ENCODE peak calls at places on chromosomes 2 and 18, in eight cellular contexts. One of them, this sample, is unnamed.

GRCh38 chr2:96616128-96616527 is 22.0 kb downstream of the KANSL3 start:
- DNase-seq in prostate gland: no peak
- DNase-seq in neuronal stem cell: no peak
- DNase-seq in sigmoid colon: no peak
- DNase-seq in cardiac muscle cell: no peak
- DNase-seq in IMR-90: no peak
- DNase-seq in left lung: no peak
- DNase-seq in neural progenitor cell: no peak
- DNase-seq in this sample: no peak

GRCh38 chr18:2826581-2826980 is 20.2 kb upstream of the EMILIN2 start:
- DNase-seq in IMR-90: no peak
- DNase-seq in prostate gland: no peak
- DNase-seq in left lung: no peak
- DNase-seq in sigmoid colon: peak; percentile 69
- DNase-seq in cardiac muscle cell: peak; percentile 13
- DNase-seq in neuronal stem cell: no peak
- DNase-seq in neural progenitor cell: no peak
- DNase-seq in this sample: no peak

GRCh38 chr2:201847483-201847882 is 41.1 kb downstream of the CDK15 start:
- DNase-seq in IMR-90: peak; percentile 47
- DNase-seq in cardiac muscle cell: no peak
- DNase-seq in neural progenitor cell: no peak
- DNase-seq in neuronal stem cell: no peak
- DNase-seq in prostate gland: no peak
- DNase-seq in left lung: no peak
- DNase-seq in sigmoid colon: no peak
- DNase-seq in this sample: no peak

GRCh38 chr2:120474486-120474885 is 128.6 kb downstream of the INHBB start:
- DNase-seq in prostate gland: no peak
- DNase-seq in cardiac muscle cell: no peak
- DNase-seq in left lung: no peak
- DNase-seq in neural progenitor cell: no peak
- DNase-seq in neuronal stem cell: no peak
- DNase-seq in sigmoid colon: peak; percentile 20
- DNase-seq in IMR-90: no peak
- DNase-seq in this sample: peak; percentile 29

GRCh38 chr2:172094319-172095145 is 8.2 kb downstream of the DLX2 start:
- DNase-seq in neural progenitor cell: peak; percentile 65
- DNase-seq in prostate gland: no peak
- DNase-seq in neuronal stem cell: peak; percentile 38
- DNase-seq in sigmoid colon: no peak
- DNase-seq in cardiac muscle cell: no peak
- DNase-seq in IMR-90: no peak
- DNase-seq in left lung: no peak
- DNase-seq in this sample: no peak

GRCh38 chr2:11373096-11373495 is 28.7 kb upstream of the ROCK2 start:
- DNase-seq in neural progenitor cell: no peak
- DNase-seq in cardiac muscle cell: no peak
- DNase-seq in IMR-90: no peak
- DNase-seq in neuronal stem cell: no peak
- DNase-seq in sigmoid colon: no peak
- DNase-seq in left lung: no peak
- DNase-seq in prostate gland: no peak
- DNase-seq in this sample: no peak

GRCh38 chr18:8721716-8722115 is 16.4 kb downstream of the MTCL1 start:
- DNase-seq in cardiac muscle cell: no peak
- DNase-seq in neuronal stem cell: no peak
- DNase-seq in IMR-90: peak; percentile 69
- DNase-seq in neural progenitor cell: no peak
- DNase-seq in sigmoid colon: no peak
- DNase-seq in left lung: no peak
- DNase-seq in prostate gland: no peak
- DNase-seq in this sample: no peak

GRCh38 chr2:226636586-226636985 is 163.0 kb downstream of the IRS1 start:
- DNase-seq in neuronal stem cell: no peak
- DNase-seq in neural progenitor cell: no peak
- DNase-seq in left lung: no peak
- DNase-seq in cardiac muscle cell: no peak
- DNase-seq in sigmoid colon: no peak
- DNase-seq in prostate gland: no peak
- DNase-seq in IMR-90: peak; percentile 45
- DNase-seq in this sample: no peak

GRCh38 chr18:11850821-11851155 is 425 bp upstream of the CHMP1B start:
- DNase-seq in cardiac muscle cell: no peak
- DNase-seq in prostate gland: no peak
- DNase-seq in IMR-90: no peak
- DNase-seq in left lung: no peak
- DNase-seq in sigmoid colon: no peak
- DNase-seq in neural progenitor cell: no peak
- DNase-seq in neuronal stem cell: no peak
- DNase-seq in this sample: no peak

GRCh38 chr2:132645943-132646804 is 23.8 kb downstream of the LYPD1 start:
- DNase-seq in prostate gland: no peak
- DNase-seq in neuronal stem cell: no peak
- DNase-seq in cardiac muscle cell: no peak
- DNase-seq in sigmoid colon: no peak
- DNase-seq in IMR-90: no peak
- DNase-seq in left lung: peak; percentile 32
- DNase-seq in neural progenitor cell: peak; percentile 26
- DNase-seq in this sample: no peak

GRCh38 chr2:14975401-14975800 is 342.9 kb downstream of the LRATD1 start:
- DNase-seq in prostate gland: no peak
- DNase-seq in IMR-90: peak; percentile 9
- DNase-seq in neuronal stem cell: no peak
- DNase-seq in left lung: no peak
- DNase-seq in neural progenitor cell: no peak
- DNase-seq in sigmoid colon: no peak
- DNase-seq in cardiac muscle cell: no peak
- DNase-seq in this sample: no peak

GRCh38 chr2:15531095-15531854 is 29.9 kb downstream of the NBAS start:
- DNase-seq in neural progenitor cell: no peak
- DNase-seq in neuronal stem cell: no peak
- DNase-seq in left lung: no peak
- DNase-seq in sigmoid colon: no peak
- DNase-seq in prostate gland: no peak
- DNase-seq in IMR-90: no peak
- DNase-seq in cardiac muscle cell: no peak
- DNase-seq in this sample: no peak

GRCh38 chr2:29011650-29012060 is 30.6 kb downstream of the TOGARAM2 start:
- DNase-seq in IMR-90: no peak
- DNase-seq in sigmoid colon: no peak
- DNase-seq in neural progenitor cell: no peak
- DNase-seq in left lung: peak; percentile 86
- DNase-seq in prostate gland: no peak
- DNase-seq in neuronal stem cell: no peak
- DNase-seq in cardiac muscle cell: peak; percentile 69
- DNase-seq in this sample: peak; percentile 83

GRCh38 chr2:88720399-88720798 is 28.9 kb downstream of the RPIA start:
- DNase-seq in IMR-90: no peak
- DNase-seq in neuronal stem cell: no peak
- DNase-seq in prostate gland: no peak
- DNase-seq in neural progenitor cell: no peak
- DNase-seq in cardiac muscle cell: no peak
- DNase-seq in sigmoid colon: no peak
- DNase-seq in left lung: no peak
- DNase-seq in this sample: no peak

GRCh38 chr18:58104071-58104470 is 60.0 kb downstream of the NEDD4L start:
- DNase-seq in cardiac muscle cell: no peak
- DNase-seq in neuronal stem cell: no peak
- DNase-seq in left lung: no peak
- DNase-seq in sigmoid colon: no peak
- DNase-seq in neural progenitor cell: no peak
- DNase-seq in IMR-90: no peak
- DNase-seq in prostate gland: no peak
- DNase-seq in this sample: no peak

GRCh38 chr18:58102020-58102419 is 58.0 kb downstream of the NEDD4L start:
- DNase-seq in cardiac muscle cell: no peak
- DNase-seq in prostate gland: no peak
- DNase-seq in left lung: no peak
- DNase-seq in sigmoid colon: no peak
- DNase-seq in IMR-90: no peak
- DNase-seq in neuronal stem cell: no peak
- DNase-seq in neural progenitor cell: no peak
- DNase-seq in this sample: no peak

GRCh38 chr18:58102875-58103274 is 58.8 kb downstream of the NEDD4L start:
- DNase-seq in IMR-90: no peak
- DNase-seq in neural progenitor cell: no peak
- DNase-seq in neuronal stem cell: no peak
- DNase-seq in prostate gland: no peak
- DNase-seq in sigmoid colon: no peak
- DNase-seq in left lung: no peak
- DNase-seq in cardiac muscle cell: no peak
- DNase-seq in this sample: no peak

GRCh38 chr18:58105206-58105907 is 61.3 kb downstream of the NEDD4L start:
- DNase-seq in cardiac muscle cell: no peak
- DNase-seq in IMR-90: peak; percentile 63
- DNase-seq in prostate gland: no peak
- DNase-seq in neuronal stem cell: no peak
- DNase-seq in left lung: no peak
- DNase-seq in sigmoid colon: no peak
- DNase-seq in neural progenitor cell: no peak
- DNase-seq in this sample: no peak

DNA sequence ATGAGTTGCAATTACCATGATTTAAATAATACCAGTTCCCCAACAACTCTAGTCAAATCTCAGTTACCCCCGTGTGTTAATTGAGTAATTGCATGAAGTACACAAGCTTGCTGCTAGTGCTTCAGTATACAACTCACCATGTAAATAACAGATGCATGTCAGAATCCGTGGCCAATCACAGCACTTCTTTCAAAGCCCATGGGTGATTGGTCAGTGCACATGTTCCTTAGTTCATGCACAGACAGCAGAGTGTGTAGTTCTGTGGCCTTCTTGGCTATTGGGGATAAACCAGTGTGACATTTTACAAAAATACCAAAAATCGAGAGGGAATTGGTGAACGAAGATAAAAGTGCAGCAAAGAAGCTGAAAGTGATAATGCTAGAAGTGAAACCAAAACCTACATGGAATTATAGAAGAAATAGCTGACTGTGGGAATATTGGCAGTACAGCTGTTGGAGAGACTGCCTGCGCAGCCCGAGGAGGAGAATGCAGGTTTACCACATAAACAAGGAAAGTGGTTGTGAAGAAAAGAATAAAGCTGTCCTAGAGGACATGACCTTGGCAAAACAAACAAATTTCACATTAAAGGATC is 59.4 kb downstream of the NEDD4L start:
- DNase-seq in left lung: no peak
- DNase-seq in sigmoid colon: no peak
- DNase-seq in IMR-90: peak; percentile 31
- DNase-seq in cardiac muscle cell: no peak
- DNase-seq in neural progenitor cell: no peak
- DNase-seq in neuronal stem cell: no peak
- DNase-seq in prostate gland: no peak
- DNase-seq in this sample: no peak
- H3K27ac ChIP-seq in left lung: no peak overlapping the region
- H3K27ac ChIP-seq in sigmoid colon: no peak overlapping the region
- H3K27ac ChIP-seq in IMR-90: no peak overlapping the region
- H3K27ac ChIP-seq in cardiac muscle cell: no peak overlapping the region
- H3K27ac ChIP-seq in neural progenitor cell: no peak overlapping the region
- H3K27ac ChIP-seq in neuronal stem cell: no peak overlapping the region
- H3K27ac ChIP-seq in prostate gland: no peak overlapping the region
- H3K27ac ChIP-seq in this sample: no peak overlapping the region

DNA sequence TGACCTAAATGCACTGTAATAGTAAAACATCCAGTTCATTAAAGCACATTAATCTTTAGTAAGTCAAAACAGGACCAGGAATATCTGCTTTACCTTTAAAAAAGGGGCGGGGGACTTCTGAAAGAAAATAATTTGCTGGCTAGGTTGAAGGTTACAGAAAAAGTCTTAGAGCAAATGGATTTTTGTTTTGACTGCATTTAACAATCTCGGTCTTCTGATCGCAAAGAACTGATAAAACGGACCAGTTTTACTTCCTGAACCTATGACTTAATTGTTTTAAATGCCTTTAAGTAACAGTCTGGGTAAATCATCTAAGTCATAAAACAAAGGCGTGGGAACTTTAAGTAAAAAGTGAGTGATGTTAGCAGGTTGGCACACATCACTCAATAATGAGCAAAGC is 783 bp downstream of the BUB1 start:
- DNase-seq in sigmoid colon: no peak
- DNase-seq in left lung: no peak
- DNase-seq in neuronal stem cell: no peak
- DNase-seq in cardiac muscle cell: no peak
- DNase-seq in neural progenitor cell: no peak
- DNase-seq in prostate gland: no peak
- DNase-seq in IMR-90: no peak
- DNase-seq in this sample: no peak
- H3K4me3 ChIP-seq in sigmoid colon: no peak overlapping the region
- H3K4me3 ChIP-seq in left lung: peak overlapping the region; percentile 55
- H3K4me3 ChIP-seq in neuronal stem cell: no peak overlapping the region
- H3K4me3 ChIP-seq in cardiac muscle cell: peak overlapping the region; percentile 63
- H3K4me3 ChIP-seq in neural progenitor cell: peak overlapping the region; percentile 81
- H3K4me3 ChIP-seq in prostate gland: no peak overlapping the region
- H3K4me3 ChIP-seq in IMR-90: peak overlapping the region; percentile 75
- H3K4me3 ChIP-seq in this sample: no peak overlapping the region

GRCh38 chr2:131580187-131580586 is 52.5 kb downstream of the CCDC74A start:
- DNase-seq in cardiac muscle cell: no peak
- DNase-seq in left lung: no peak
- DNase-seq in neural progenitor cell: no peak
- DNase-seq in sigmoid colon: no peak
- DNase-seq in prostate gland: no peak
- DNase-seq in neuronal stem cell: no peak
- DNase-seq in IMR-90: no peak
- DNase-seq in this sample: no peak
- H3K27ac ChIP-seq in cardiac muscle cell: no peak overlapping the region
- H3K27ac ChIP-seq in left lung: no peak overlapping the region
- H3K27ac ChIP-seq in neural progenitor cell: no peak overlapping the region
- H3K27ac ChIP-seq in sigmoid colon: no peak overlapping the region
- H3K27ac ChIP-seq in prostate gland: no peak overlapping the region
- H3K27ac ChIP-seq in neuronal stem cell: no peak overlapping the region
- H3K27ac ChIP-seq in IMR-90: no peak overlapping the region
- H3K27ac ChIP-seq in this sample: no peak overlapping the region

GRCh38 chr2:241904011-241904718 is 34.6 kb downstream of the RTP5 start:
- DNase-seq in prostate gland: no peak
- DNase-seq in cardiac muscle cell: no peak
- DNase-seq in IMR-90: no peak
- DNase-seq in neural progenitor cell: no peak
- DNase-seq in left lung: peak; percentile 69
- DNase-seq in sigmoid colon: no peak
- DNase-seq in neuronal stem cell: no peak
- DNase-seq in this sample: peak; percentile 55

GRCh38 chr2:241901500-241902351 is 32.2 kb downstream of the RTP5 start:
- DNase-seq in sigmoid colon: no peak
- DNase-seq in prostate gland: peak; percentile 32
- DNase-seq in neuronal stem cell: no peak
- DNase-seq in cardiac muscle cell: peak; percentile 78
- DNase-seq in IMR-90: no peak
- DNase-seq in neural progenitor cell: peak; percentile 48
- DNase-seq in left lung: peak; percentile 77
- DNase-seq in this sample: peak; percentile 66

GRCh38 chr2:241901018-241901380 is 31.5 kb downstream of the RTP5 start:
- DNase-seq in neural progenitor cell: no peak
- DNase-seq in left lung: peak; percentile 69
- DNase-seq in IMR-90: no peak
- DNase-seq in neuronal stem cell: no peak
- DNase-seq in cardiac muscle cell: no peak
- DNase-seq in sigmoid colon: no peak
- DNase-seq in prostate gland: no peak
- DNase-seq in this sample: peak; percentile 55

GRCh38 chr2:241903121-241904010 is 33.8 kb downstream of the RTP5 start:
- DNase-seq in neural progenitor cell: no peak
- DNase-seq in IMR-90: no peak
- DNase-seq in left lung: peak; percentile 74
- DNase-seq in neuronal stem cell: no peak
- DNase-seq in prostate gland: no peak
- DNase-seq in sigmoid colon: no peak
- DNase-seq in cardiac muscle cell: no peak
- DNase-seq in this sample: peak; percentile 56

GRCh38 chr2:241902357-241902991 is 32.9 kb downstream of the RTP5 start:
- DNase-seq in neuronal stem cell: no peak
- DNase-seq in prostate gland: no peak
- DNase-seq in neural progenitor cell: no peak
- DNase-seq in cardiac muscle cell: no peak
- DNase-seq in IMR-90: no peak
- DNase-seq in left lung: peak; percentile 74
- DNase-seq in sigmoid colon: no peak
- DNase-seq in this sample: peak; percentile 62
- H3K4me3 ChIP-seq in neuronal stem cell: no peak overlapping the region
- H3K4me3 ChIP-seq in prostate gland: no peak overlapping the region
- H3K4me3 ChIP-seq in neural progenitor cell: peak overlapping the region; percentile 43
- H3K4me3 ChIP-seq in cardiac muscle cell: no peak overlapping the region
- H3K4me3 ChIP-seq in IMR-90: no peak overlapping the region
- H3K4me3 ChIP-seq in left lung: no peak overlapping the region
- H3K4me3 ChIP-seq in sigmoid colon: peak overlapping the region; percentile 28
- H3K4me3 ChIP-seq in this sample: no peak overlapping the region

This sample was measured in upper lobe of right lung.